ENCODE peak calls at places on chromosomes 5 and 9, in seven cellular contexts. U is fibroblast of lung, Z is endothelial cell of umbilical vein, B is MM.1S, T is K562, Y is astrocyte, C is SK-N-SH. J is an unnamed sample.

GRCh38 chr5:150538007-150538917 is 30.3 kb downstream of the NDST1 start:
- DNase-seq in U (no peak), Z (no peak), B (no peak), T (no peak), Y (peak), C (no peak), J (peak)

GRCh38 chr5:139694556-139695182 is 46.5 kb downstream of the CXXC5 start:
- DNase-seq in U (peak), Z (no peak), B (no peak), T (no peak), Y (no peak), C (no peak), J (no peak)

GRCh38 chr9:108478871-108479332 is 376.9 kb downstream of the ACTL7B start:
- DNase-seq in U (peak), Z (peak), B (no peak), T (no peak), Y (peak), C (no peak), J (peak)

GRCh38 chr9:87793292-87793691 is 67.4 kb downstream of the CTSL start:
- DNase-seq in U (peak), Z (no peak), B (no peak), T (peak), Y (peak), C (no peak), J (peak)

GRCh38 chr5:39948867-39949468 is 524.2 kb upstream of the DAB2 start:
- DNase-seq in U (peak), Z (peak), B (peak), T (peak), Y (peak), C (peak), J (no peak)

GRCh38 chr5:1757511-1757910 is 42.1 kb downstream of the MRPL36 start:
- DNase-seq in U (no peak), Z (no peak), B (no peak), T (no peak), Y (no peak), C (no peak), J (no peak)

GRCh38 chr5:154288145-154288544 is 97.6 kb downstream of the GALNT10 start:
- DNase-seq in U (peak), Z (peak), B (no peak), T (no peak), Y (peak), C (no peak), J (no peak)

GRCh38 chr9:28024616-28025147 is 451.4 kb upstream of the C9orf72 start:
- DNase-seq in U (no peak), Z (no peak), B (no peak), T (no peak), Y (no peak), C (no peak), J (no peak)

GRCh38 chr5:80615266-80615914 is 39.1 kb upstream of the MSH3 start:
- DNase-seq in U (no peak), Z (no peak), B (no peak), T (no peak), Y (no peak), C (no peak), J (no peak)

GRCh38 chr9:26260238-26260637 is 582.0 kb upstream of the TUSC1 start:
- DNase-seq in U (peak), Z (peak), B (no peak), T (no peak), Y (peak), C (no peak), J (no peak)

GRCh38 chr5:149406203-149406978 is 27.3 kb upstream of the IL17B start:
- DNase-seq in U (peak), Z (no peak), B (no peak), T (peak), Y (peak), C (peak), J (peak)

GRCh38 chr9:93578844-93579243 is 2.5 kb downstream of the PHF2 start:
- DNase-seq in U (no peak), Z (no peak), B (no peak), T (no peak), Y (no peak), C (no peak), J (no peak)

GRCh38 chr5:44952376-44952775 is 143.6 kb downstream of the MRPS30 start:
- DNase-seq in U (peak), Z (peak), B (peak), T (peak), Y (peak), C (peak), J (no peak)

GRCh38 chr9:87662808-87663528 is 63.0 kb upstream of the CTSL start:
- DNase-seq in U (peak), Z (peak), B (peak), T (peak), Y (peak), C (peak), J (peak)

GRCh38 chr9:20835364-20836286 is 151.6 kb downstream of the FOCAD start:
- DNase-seq in U (peak), Z (no peak), B (no peak), T (no peak), Y (peak), C (no peak), J (no peak)

GRCh38 chr5:55965525-55965924 is 29.2 kb downstream of the IL6ST start:
- DNase-seq in U (no peak), Z (no peak), B (no peak), T (no peak), Y (no peak), C (no peak), J (no peak)

GRCh38 chr5:181188700-181189362 is 16.2 kb downstream of the TRIM7 start:
- DNase-seq in U (peak), Z (peak), B (peak), T (no peak), Y (no peak), C (peak), J (peak)

GRCh38 chr9:34250721-34251120 is 71.9 kb downstream of the UBAP1 start:
- DNase-seq in U (no peak), Z (no peak), B (no peak), T (no peak), Y (no peak), C (no peak), J (no peak)

GRCh38 chr9:126125177-126125576 is 201.5 kb upstream of the MVB12B start:
- DNase-seq in U (no peak), Z (no peak), B (no peak), T (no peak), Y (no peak), C (no peak), J (no peak)

GRCh38 chr5:16152601-16153568 is 26.7 kb downstream of the MARCHF11 start:
- DNase-seq in U (no peak), Z (no peak), B (no peak), T (no peak), Y (no peak), C (peak), J (no peak)

DNA sequence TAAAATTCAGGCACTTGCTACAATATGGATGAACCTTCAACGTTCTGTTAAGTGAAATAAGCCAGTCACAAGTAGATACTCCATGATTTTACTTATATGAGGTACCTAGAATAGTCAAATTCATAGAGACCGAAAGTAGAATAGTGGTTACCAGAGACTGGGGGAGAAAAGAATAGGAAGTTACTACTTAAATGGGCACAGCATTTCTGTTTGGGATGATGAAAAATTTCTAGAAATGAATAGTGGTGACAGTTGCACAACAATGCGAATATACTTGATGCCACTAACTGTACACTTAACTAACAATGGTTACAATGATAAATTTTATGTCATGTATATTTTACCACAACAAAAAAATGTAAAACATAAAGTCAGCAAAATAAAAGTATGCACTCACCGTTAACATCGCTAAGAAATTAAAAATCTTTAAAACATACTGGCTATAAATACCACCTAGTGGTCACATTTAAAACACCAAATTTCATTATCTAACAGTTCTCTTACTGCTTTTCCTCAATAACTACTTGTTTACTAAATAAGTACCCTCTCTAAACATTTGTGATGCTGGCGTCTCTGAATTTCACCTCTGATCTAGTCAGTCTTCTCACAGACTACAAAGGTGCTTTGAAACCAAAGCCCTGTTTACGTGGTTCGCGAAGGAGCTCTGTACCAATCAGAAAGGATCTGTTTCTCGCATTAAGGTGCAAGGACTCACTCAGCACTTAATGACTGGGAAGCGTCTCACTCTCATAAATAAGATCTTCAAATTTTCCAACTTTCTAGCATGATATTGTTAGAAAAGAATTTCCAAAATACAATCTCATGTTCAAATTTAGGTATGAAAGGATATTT is 22.7 kb downstream of the KIF3A start:
- DNase-seq in U (peak), Z (peak), B (peak), T (peak), Y (no peak), C (no peak), J (no peak)
- TF ChIP-seq CTCF in U (peak), Z (peak), B (peak), T (peak), Y (peak), C (peak), J (peak)

DNA sequence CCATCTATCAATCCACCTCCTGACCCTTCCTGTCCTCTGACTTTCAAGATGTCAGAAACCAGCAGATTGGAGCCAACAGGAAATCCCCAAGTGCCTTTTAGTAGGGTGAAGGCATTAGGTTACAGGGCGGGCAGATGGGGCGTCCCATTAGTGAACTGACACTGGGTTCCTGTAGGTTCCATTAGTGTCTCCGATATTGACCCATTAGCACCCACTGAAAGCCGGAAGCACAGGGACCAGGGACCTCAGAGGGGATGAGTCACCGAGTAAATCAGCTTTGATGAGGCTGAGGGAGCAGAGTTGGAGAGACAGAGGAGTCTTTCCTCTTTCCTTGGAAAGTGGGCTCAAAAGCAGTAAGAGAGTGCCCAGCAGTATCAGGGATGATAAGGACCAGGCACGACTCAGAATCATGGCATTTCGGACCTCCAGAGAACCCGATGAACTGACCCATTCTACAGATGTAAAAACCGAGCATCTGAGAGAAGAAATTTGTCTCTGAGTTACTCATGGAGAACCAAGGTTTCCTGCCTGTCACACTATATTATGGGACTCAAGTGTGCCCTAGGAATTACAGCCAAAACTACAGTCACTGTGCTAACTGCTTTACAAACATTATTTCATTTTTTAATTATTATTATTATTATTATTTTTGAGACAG is 47.2 kb upstream of the FABP6 start:
- DNase-seq in U (no peak), Z (no peak), B (no peak), T (no peak), Y (no peak), C (no peak), J (no peak)
- H3K4me2 ChIP-seq in U (no peak), Z (no peak), B (no peak), T (peak), Y (peak), C (no peak), J (no peak)

GRCh38 chr5:8997542-8998070 is 548.3 kb downstream of the SEMA5A start:
- DNase-seq in U (no peak), Z (no peak), B (no peak), T (no peak), Y (no peak), C (no peak), J (no peak)

GRCh38 chr5:8993031-8993430 is 552.8 kb downstream of the SEMA5A start:
- DNase-seq in U (peak), Z (no peak), B (no peak), T (peak), Y (no peak), C (no peak), J (no peak)
- TF ChIP-seq CTCF in U (peak), Z (no peak), B (peak), T (no peak), Y (peak), C (peak), J (peak)

GRCh38 chr9:137084526-137084925 is 2.3 kb upstream of the MAN1B1 start:
- DNase-seq in U (no peak), Z (no peak), B (no peak), T (no peak), Y (no peak), C (no peak), J (no peak)
- H3K4me2 ChIP-seq in U (no peak), Z (no peak), B (no peak), T (no peak), Y (no peak), C (no peak), J (no peak)

GRCh38 chr5:173330151-173330855 is 2.1 kb upstream of the STC2 start:
- DNase-seq in U (no peak), Z (no peak), B (no peak), T (no peak), Y (no peak), C (no peak), J (no peak)

GRCh38 chr5:173330856-173331206 is 2.6 kb upstream of the STC2 start:
- DNase-seq in U (no peak), Z (no peak), B (no peak), T (no peak), Y (no peak), C (no peak), J (no peak)

GRCh38 chr5:173328896-173329369 is 719 bp upstream of the STC2 start:
- DNase-seq in U (peak), Z (peak), B (no peak), T (no peak), Y (peak), C (no peak), J (peak)

GRCh38 chr5:173327948-173328895 is at the start of gene STC2:
- DNase-seq in U (peak), Z (peak), B (peak), T (peak), Y (peak), C (peak), J (peak)

GRCh38 chr5:173329370-173330150 is 1.3 kb upstream of the STC2 start:
- DNase-seq in U (no peak), Z (no peak), B (no peak), T (no peak), Y (no peak), C (peak), J (peak)
- TF ChIP-seq CTCF in U (no peak), Z (no peak), B (no peak), T (no peak), Y (no peak), C (no peak), J (no peak)

GRCh38 chr9:105242062-105242461 is 2.4 kb upstream of the SLC44A1 start:
- DNase-seq in U (no peak), Z (no peak), B (no peak), T (no peak), Y (no peak), C (no peak), J (no peak)
- H3K4me2 ChIP-seq in U (peak), Z (peak), B (peak), T (no peak), Y (peak), C (no peak), J (peak)

DNA sequence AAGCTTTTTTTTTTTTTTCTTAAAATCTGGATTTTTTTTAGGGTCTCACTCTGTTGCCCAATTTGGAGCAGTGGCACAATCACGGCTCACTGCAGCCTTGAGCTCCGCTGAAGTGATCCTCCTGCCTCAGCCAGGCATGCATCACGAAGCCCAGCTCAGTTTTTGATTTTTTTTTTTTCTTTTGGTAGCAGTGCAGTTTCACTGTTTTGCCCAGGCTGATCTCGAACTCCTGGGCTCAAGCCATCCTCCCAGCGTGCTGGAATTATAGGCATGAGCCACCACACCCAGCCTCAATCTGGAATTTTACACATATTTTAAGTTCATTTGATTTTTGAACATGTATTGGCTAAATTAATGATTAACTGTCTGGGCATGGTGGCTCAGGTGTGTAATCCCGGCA is 36.3 kb downstream of the TRIO start:
- DNase-seq in U (no peak), Z (no peak), B (no peak), T (no peak), Y (no peak), C (no peak), J (no peak)
- TF ChIP-seq CTCF in U (no peak), Z (no peak), B (no peak), T (no peak), Y (no peak), C (no peak), J (no peak)